ENCODE peak calls at places on chromosomes 6 and 20, in seven cellular contexts. C, E, K, Q, L, N and W are unnamed samples.
A peak's percentile ranks its signal among the peaks of the same experiment; 100 is the strongest.

GRCh38 chr20:44014807-44015732 is 100.4 kb downstream of the TOX2 start:
- DNase-seq in Q (no peak), N (no peak), E (no peak), L (no peak), K (peak; percentile 34), C (no peak), W (no peak)

GRCh38 chr6:152459245-152459644 is 177.9 kb downstream of the SYNE1 start:
- DNase-seq in E (no peak), K (no peak), Q (no peak), L (no peak), N (no peak), C (no peak), W (no peak)

GRCh38 chr6:169454204-169454871 is 200.7 kb upstream of the THBS2 start:
- DNase-seq in L (peak; percentile 62), C (peak; percentile 93), E (no peak), Q (peak; percentile 11), N (no peak), K (peak; percentile 62), W (no peak)

GRCh38 chr20:37729909-37730308 is 36.1 kb downstream of the CTNNBL1 start:
- DNase-seq in C (no peak), K (no peak), N (no peak), L (no peak), Q (no peak), E (no peak), W (no peak)

GRCh38 chr20:50655325-50655880 is 35.9 kb downstream of the RIPOR3 start:
- DNase-seq in L (peak; percentile 78), K (peak; percentile 63), N (no peak), Q (no peak), E (no peak), C (no peak), W (no peak)

GRCh38 chr6:159062564-159062945 is 17.8 kb upstream of the TAGAP start:
- DNase-seq in E (no peak), C (no peak), N (no peak), L (no peak), Q (no peak), K (peak; percentile 80), W (peak; percentile 84)

GRCh38 chr20:56171087-56172012 is 77.2 kb upstream of the MC3R start:
- DNase-seq in K (no peak), L (no peak), Q (peak; percentile 41), C (peak; percentile 41), N (no peak), E (no peak), W (no peak)

GRCh38 chr6:105504660-105505059 is 101.8 kb upstream of the PREP start:
- DNase-seq in E (no peak), K (no peak), N (no peak), Q (no peak), C (no peak), L (no peak), W (no peak)

GRCh38 chr6:140537834-140538680 is 1163.6 kb upstream of the CITED2 start:
- DNase-seq in Q (peak; percentile 66), L (peak; percentile 31), E (peak; percentile 69), N (no peak), C (peak; percentile 90), K (no peak), W (no peak)

GRCh38 chr20:22795897-22796296 is 211.5 kb upstream of the FOXA2 start:
- DNase-seq in L (peak; percentile 80), K (peak; percentile 55), Q (peak; percentile 80), N (no peak), E (no peak), C (peak; percentile 98), W (no peak)

GRCh38 chr6:95548188-95548837 is 29.0 kb upstream of the MANEA start:
- DNase-seq in E (no peak), C (no peak), L (no peak), K (no peak), N (no peak), Q (no peak), W (no peak)

GRCh38 chr6:130557481-130558112 is 191.8 kb downstream of the TMEM200A start:
- DNase-seq in E (no peak), K (no peak), N (no peak), L (no peak), Q (no peak), C (no peak), W (no peak)

GRCh38 chr6:132199343-132199742 is 201.9 kb downstream of the MOXD1 start:
- DNase-seq in N (no peak), Q (no peak), E (no peak), L (no peak), C (no peak), K (no peak), W (no peak)

GRCh38 chr20:58466309-58466708 is 48.9 kb downstream of the APCDD1L start:
- DNase-seq in N (no peak), C (no peak), K (no peak), E (no peak), Q (no peak), L (no peak), W (no peak)

GRCh38 chr20:49823152-49823847 is 10.7 kb downstream of the SLC9A8 start:
- DNase-seq in Q (no peak), K (no peak), L (no peak), E (no peak), N (no peak), C (no peak), W (peak; percentile 70)

GRCh38 chr20:58841539-58842264 is 9.0 kb downstream of the GNAS-AS1 start:
- DNase-seq in E (no peak), K (no peak), L (no peak), C (no peak), N (no peak), Q (no peak), W (no peak)

GRCh38 chr20:47036091-47036880 is 141.6 kb downstream of the EYA2 start:
- DNase-seq in E (no peak), Q (no peak), N (no peak), C (no peak), L (no peak), K (no peak), W (no peak)

GRCh38 chr6:42135722-42136121 is 6.7 kb downstream of the C6orf132 start:
- DNase-seq in Q (no peak), C (peak; percentile 23), L (no peak), K (no peak), E (no peak), N (no peak), W (no peak)

GRCh38 chr6:5190467-5190866 is 70.3 kb downstream of the LYRM4 start:
- DNase-seq in Q (peak; percentile 89), K (no peak), N (no peak), L (no peak), E (no peak), C (peak; percentile 99), W (no peak)

GRCh38 chr6:45507156-45507555 is 129.4 kb upstream of the SUPT3H start:
- DNase-seq in N (no peak), C (no peak), Q (no peak), E (no peak), K (no peak), L (no peak), W (no peak)

GRCh38 chr20:57661201-57662027 is 41.2 kb upstream of the ZBP1 start:
- DNase-seq in N (peak; percentile 75), E (no peak), Q (no peak), C (no peak), L (peak; percentile 22), K (peak; percentile 43), W (no peak)

GRCh38 chr6:30645989-30646388 is 944 bp upstream of the C6orf136 start:
- DNase-seq in C (no peak), K (no peak), N (no peak), E (no peak), L (no peak), Q (no peak), W (no peak)
- H3K36me3 ChIP-seq in C (peaks cover 43% of the 10 kb centered on the region), K (no peaks in the 10 kb centered on the region), N (peaks cover 57% of the 10 kb centered on the region), E (peaks cover 66% of the 10 kb centered on the region), L (peaks cover 63% of the 10 kb centered on the region), Q (peaks cover 43% of the 10 kb centered on the region), W (peaks cover 2% of the 10 kb centered on the region)

GRCh38 chr6:40258531-40258930 is 324.3 kb upstream of the MOCS1 start:
- DNase-seq in E (no peak), N (no peak), L (no peak), K (no peak), C (no peak), Q (no peak), W (no peak)

GRCh38 chr6:40268166-40268958 is 318.8 kb downstream of the LRFN2 start:
- DNase-seq in L (no peak), E (no peak), Q (no peak), C (no peak), K (no peak), N (no peak), W (no peak)

GRCh38 chr6:40265615-40266014 is 321.5 kb downstream of the LRFN2 start:
- DNase-seq in Q (no peak), L (no peak), C (peak; percentile 20), K (no peak), E (no peak), N (no peak), W (no peak)

GRCh38 chr6:40256831-40257230 is 322.6 kb upstream of the MOCS1 start:
- DNase-seq in E (no peak), K (no peak), N (no peak), Q (no peak), C (no peak), L (no peak), W (no peak)

GRCh38 chr6:40262363-40262762 is 324.8 kb downstream of the LRFN2 start:
- DNase-seq in C (no peak), K (no peak), Q (no peak), N (no peak), E (no peak), L (no peak), W (no peak)
- H3K4me1 ChIP-seq in C (no peaks in the 10 kb centered on the region), K (no peaks in the 10 kb centered on the region), Q (no peaks in the 10 kb centered on the region), N (no peaks in the 10 kb centered on the region), E (peaks cover 3% of the 10 kb centered on the region), L (no peaks in the 10 kb centered on the region), W (no peaks in the 10 kb centered on the region)

GRCh38 chr20:25030007-25030648 is 27.8 kb downstream of the ACSS1 start:
- DNase-seq in L (no peak), E (no peak), C (no peak), Q (peak; percentile 53), K (no peak), N (peak; percentile 41), W (no peak)
- H3K36me3 ChIP-seq in L (peaks cover 15% of the 10 kb centered on the region), E (no peaks in the 10 kb centered on the region), C (no peaks in the 10 kb centered on the region), Q (no peaks in the 10 kb centered on the region), K (no peaks in the 10 kb centered on the region), N (peaks cover 64% of the 10 kb centered on the region), W (peaks cover 9% of the 10 kb centered on the region)

GRCh38 chr20:45323731-45324130 is 15.6 kb upstream of the MATN4 start:
- DNase-seq in C (peak; percentile 86), K (no peak), N (no peak), L (no peak), Q (no peak), E (no peak), W (no peak)
- H3K4me1 ChIP-seq in C (peaks cover 6% of the 10 kb centered on the region), K (no peaks in the 10 kb centered on the region), N (peaks cover 38% of the 10 kb centered on the region), L (no peaks in the 10 kb centered on the region), Q (no peaks in the 10 kb centered on the region), E (peaks cover 3% of the 10 kb centered on the region), W (peaks cover 28% of the 10 kb centered on the region)

GRCh38 chr6:21800330-21800729 is 206.8 kb downstream of the SOX4 start:
- DNase-seq in N (no peak), L (no peak), K (no peak), E (no peak), Q (no peak), C (no peak), W (no peak)

GRCh38 chr6:21800948-21801438 is 207.4 kb downstream of the SOX4 start:
- DNase-seq in K (no peak), Q (peak; percentile 39), E (no peak), C (peak; percentile 73), N (no peak), L (no peak), W (no peak)

GRCh38 chr6:21801786-21802610 is 208.4 kb downstream of the SOX4 start:
- DNase-seq in K (no peak), Q (no peak), N (no peak), C (no peak), E (no peak), L (no peak), W (no peak)

GRCh38 chr6:21802611-21802899 is 209.0 kb downstream of the SOX4 start:
- DNase-seq in C (no peak), N (no peak), K (no peak), E (no peak), L (no peak), Q (no peak), W (no peak)

GRCh38 chr6:21798468-21798867 is 204.9 kb downstream of the SOX4 start:
- DNase-seq in N (no peak), Q (no peak), K (no peak), C (no peak), E (no peak), L (no peak), W (no peak)
- H3K36me3 ChIP-seq in N (no peaks in the 10 kb centered on the region), Q (no peaks in the 10 kb centered on the region), K (no peaks in the 10 kb centered on the region), C (peaks cover 5% of the 10 kb centered on the region), E (peaks cover 47% of the 10 kb centered on the region), L (no peaks in the 10 kb centered on the region), W (no peaks in the 10 kb centered on the region)